ENCODE peak calls at places on chromosomes 6 and 20, in six cellular contexts. H, I, N, O, G and Z are unnamed samples.
A peak's percentile ranks its signal among the peaks of the same experiment; 100 is the strongest.

GRCh38 chr6:112956696-112957525 is 609.8 kb downstream of the RFPL4B start:
- DNase-seq in H (no peak), I (no peak), N (no peak), O (peak; percentile 42), G (no peak), Z (no peak)

GRCh38 chr6:91580635-91581034 is 993.8 kb upstream of the MAP3K7 start:
- DNase-seq in H (no peak), I (no peak), N (no peak), O (no peak), G (no peak), Z (no peak)

GRCh38 chr6:111918825-111919224 is 45.6 kb upstream of the FYN start:
- DNase-seq in H (no peak), I (no peak), N (no peak), O (peak; percentile 48), G (no peak), Z (no peak)

GRCh38 chr6:109056661-109057060 is 38.0 kb downstream of the SESN1 start:
- DNase-seq in H (no peak), I (no peak), N (no peak), O (no peak), G (no peak), Z (no peak)

GRCh38 chr6:30219244-30219643 is 6.0 kb upstream of the TRIM26 start:
- DNase-seq in H (peak; percentile 29), I (no peak), N (no peak), O (no peak), G (no peak), Z (no peak)

GRCh38 chr6:2626381-2626780 is 124.3 kb downstream of the MYLK4 start:
- DNase-seq in H (no peak), I (no peak), N (no peak), O (no peak), G (no peak), Z (no peak)

GRCh38 chr6:111976169-111976568 is 77.7 kb upstream of the CCN6 start:
- DNase-seq in H (no peak), I (no peak), N (no peak), O (no peak), G (no peak), Z (no peak)

GRCh38 chr6:35219683-35220326 is 6.0 kb downstream of the SCUBE3 start:
- DNase-seq in H (no peak), I (no peak), N (no peak), O (no peak), G (no peak), Z (no peak)

DNA sequence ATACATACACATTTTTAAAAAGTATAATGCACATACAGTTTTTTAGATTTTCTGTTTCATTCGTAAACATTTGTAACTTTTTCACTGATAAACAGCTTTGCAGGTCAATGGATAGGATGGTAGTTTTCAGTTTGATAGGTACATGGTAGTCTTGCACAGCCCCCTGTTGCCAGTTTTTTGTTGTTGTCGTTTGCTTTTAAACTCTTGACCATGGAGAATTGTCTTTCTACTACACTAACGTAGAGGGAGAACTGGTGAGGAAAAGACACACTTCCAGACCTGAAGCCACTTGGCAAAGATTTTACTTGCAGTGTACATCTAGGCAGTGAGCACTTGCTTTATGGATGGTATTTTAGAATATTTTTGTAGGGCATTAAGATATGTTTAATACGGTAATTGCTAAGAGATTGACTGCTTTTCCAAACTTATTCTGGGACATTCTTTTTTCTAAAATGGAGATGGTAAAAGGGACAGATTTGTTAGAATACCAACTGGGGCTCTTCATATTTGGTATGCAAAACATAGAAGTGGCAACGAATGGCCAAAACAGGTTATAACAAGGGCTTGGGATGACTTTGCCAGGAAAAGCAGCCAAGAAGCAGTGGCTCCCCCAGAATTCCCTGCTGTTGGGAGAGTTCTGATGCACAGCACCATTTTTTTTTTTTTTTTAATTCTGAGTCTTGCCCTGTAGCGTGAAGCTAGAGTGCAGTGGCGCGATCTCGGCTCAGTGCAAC is 1.5 kb downstream of the PYGB start:
- DNase-seq in H (peak; percentile 48), I (no peak), N (no peak), O (no peak), G (no peak), Z (no peak)
- TF ChIP-seq CTCF in H (no peak), I (no peak), N (no peak), O (no peak), G (no peak), Z (no peak)

GRCh38 chr20:36835453-36836198 is 40.3 kb upstream of the TLDC2 start:
- DNase-seq in H (peak; percentile 100), I (peak; percentile 97), N (peak; percentile 93), O (peak; percentile 76), G (peak; percentile 95), Z (peak; percentile 89)

GRCh38 chr20:36830791-36831691 is 44.9 kb upstream of the TLDC2 start:
- DNase-seq in H (no peak), I (no peak), N (no peak), O (peak; percentile 52), G (no peak), Z (no peak)

GRCh38 chr20:36832791-36833190 is 43.1 kb upstream of the TLDC2 start:
- DNase-seq in H (no peak), I (no peak), N (no peak), O (no peak), G (no peak), Z (no peak)

GRCh38 chr20:36835025-36835424 is 40.9 kb upstream of the TLDC2 start:
- DNase-seq in H (no peak), I (no peak), N (no peak), O (no peak), G (no peak), Z (no peak)

DNA sequence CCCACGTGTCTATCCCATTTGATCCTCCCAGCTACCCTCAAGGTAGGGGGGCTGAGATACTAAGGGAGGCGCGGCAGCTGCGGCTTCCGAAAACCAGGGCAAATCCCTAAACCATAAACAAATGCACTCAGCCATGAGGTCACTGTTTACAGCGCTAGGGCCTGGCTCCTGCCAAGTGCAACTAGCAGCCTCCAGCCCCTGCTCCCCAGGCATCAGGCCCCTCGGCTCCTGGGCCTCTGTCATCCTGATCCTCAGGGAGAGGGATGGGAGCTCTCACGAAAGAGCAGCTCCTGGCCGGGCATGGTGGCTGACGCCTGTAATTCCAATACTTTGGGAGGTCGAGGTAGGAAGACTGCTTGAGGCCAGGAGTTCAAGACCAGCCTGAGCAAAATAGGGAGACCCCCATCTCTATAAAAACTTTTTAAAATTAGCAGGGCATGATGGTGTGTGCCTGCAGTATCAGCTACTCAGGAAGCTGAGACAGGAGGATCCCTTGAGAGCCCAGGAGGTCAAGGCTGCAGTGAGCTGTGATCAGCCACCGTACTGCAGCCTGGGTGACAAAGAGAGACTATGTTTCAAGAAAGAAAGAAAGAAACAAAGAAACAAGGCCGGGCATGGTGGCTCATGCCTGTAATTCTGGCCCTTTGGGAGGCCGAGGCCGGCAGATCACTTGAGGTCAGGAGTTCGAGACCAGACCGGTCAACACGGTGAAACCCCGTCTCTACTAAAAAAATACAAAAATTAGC is 42.5 kb upstream of the TLDC2 start:
- DNase-seq in H (no peak), I (no peak), N (no peak), O (no peak), G (no peak), Z (no peak)
- TF ChIP-seq CTCF in H (no peak), I (no peak), N (no peak), O (no peak), G (no peak), Z (no peak)

GRCh38 chr6:28383235-28384142 is 16.1 kb downstream of the ZSCAN12 start:
- DNase-seq in H (peak; percentile 82), I (peak; percentile 93), N (peak; percentile 81), O (no peak), G (peak; percentile 93), Z (peak; percentile 86)
- TF ChIP-seq CTCF in H (peak; percentile 66), I (peak; percentile 40), N (peak; percentile 75), O (peak; percentile 9), G (peak; percentile 52), Z (peak; percentile 71)

DNA sequence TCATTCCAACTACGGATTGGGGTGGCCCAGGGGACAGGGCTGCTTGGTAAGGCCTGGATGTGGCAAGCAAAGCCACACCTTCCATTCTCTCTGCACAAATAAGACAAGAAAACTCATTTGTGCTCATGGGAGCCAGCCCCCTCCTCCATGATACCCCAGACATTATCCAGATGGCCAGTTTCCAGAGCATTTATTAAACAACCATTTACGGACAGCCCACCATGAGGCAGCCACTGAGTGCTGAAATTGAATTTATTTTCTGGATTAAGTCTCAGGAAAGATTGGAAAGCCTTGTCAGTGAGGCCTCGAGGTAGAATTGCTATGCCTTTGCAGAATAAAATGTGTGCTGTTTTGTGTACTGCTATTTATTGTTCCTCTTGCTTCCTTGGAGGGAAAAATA is 151.1 kb downstream of the UNC5CL start:
- DNase-seq in H (no peak), I (no peak), N (no peak), O (no peak), G (no peak), Z (no peak)
- TF ChIP-seq CTCF in H (no peak), I (no peak), N (no peak), O (no peak), G (no peak), Z (no peak)

GRCh38 chr6:47780510-47781356 is 1.1 kb upstream of the OPN5 start:
- DNase-seq in H (peak; percentile 53), I (no peak), N (no peak), O (peak; percentile 28), G (no peak), Z (no peak)
- TF ChIP-seq CTCF in H (peak; percentile 76), I (peak; percentile 61), N (peak; percentile 80), O (peak; percentile 67), G (peak; percentile 62), Z (no peak)

GRCh38 chr6:143505537-143505936 is 6.0 kb downstream of the FUCA2 start:
- DNase-seq in H (no peak), I (no peak), N (no peak), O (no peak), G (no peak), Z (no peak)

GRCh38 chr6:143505111-143505510 is 6.4 kb downstream of the FUCA2 start:
- DNase-seq in H (no peak), I (no peak), N (no peak), O (no peak), G (no peak), Z (no peak)

GRCh38 chr6:143498428-143498827 is 13.1 kb downstream of the FUCA2 start:
- DNase-seq in H (no peak), I (no peak), N (no peak), O (no peak), G (no peak), Z (no peak)

GRCh38 chr6:143504369-143504768 is 7.2 kb downstream of the FUCA2 start:
- DNase-seq in H (no peak), I (no peak), N (no peak), O (no peak), G (no peak), Z (no peak)

DNA sequence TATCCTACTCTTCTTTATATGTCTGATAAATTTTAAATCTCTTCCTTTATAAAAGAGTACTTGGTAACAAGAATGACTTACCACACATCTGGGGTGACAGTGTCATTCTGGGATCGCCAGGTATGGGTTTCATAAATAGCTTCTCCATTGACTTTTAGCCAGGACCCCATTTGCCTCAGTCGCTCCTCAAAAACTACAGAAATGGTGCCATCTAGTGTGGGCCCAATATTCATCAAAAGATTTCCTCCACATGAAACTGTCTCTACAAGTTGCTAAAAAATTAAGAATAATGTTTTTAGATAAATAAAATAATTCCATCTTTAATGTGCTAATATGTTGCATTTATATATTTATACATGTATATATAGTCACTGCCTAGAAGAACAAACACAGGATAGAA is 9.7 kb downstream of the FUCA2 start:
- DNase-seq in H (no peak), I (no peak), N (no peak), O (no peak), G (no peak), Z (no peak)
- TF ChIP-seq CTCF in H (no peak), I (no peak), N (peak; percentile 27), O (peak; percentile 11), G (no peak), Z (no peak)

DNA sequence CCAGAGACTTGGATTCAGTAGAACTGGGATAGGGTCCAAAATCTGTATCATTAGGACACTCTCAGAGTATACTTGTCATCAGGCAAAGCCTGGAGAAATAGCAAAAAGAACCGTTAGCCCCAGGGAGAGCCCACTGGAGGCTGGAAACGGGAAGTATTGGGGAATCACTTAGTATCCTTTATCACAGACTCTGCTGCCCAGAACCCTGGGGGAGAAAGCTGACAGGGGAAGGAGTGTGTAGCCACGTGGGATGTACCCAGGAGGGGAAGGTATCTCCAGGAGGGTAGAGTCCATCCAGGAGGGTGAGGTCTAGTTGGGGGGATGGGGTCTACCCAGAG is 107.2 kb downstream of the LY86 start:
- DNase-seq in H (no peak), I (no peak), N (no peak), O (no peak), G (no peak), Z (no peak)
- TF ChIP-seq CTCF in H (no peak), I (no peak), N (no peak), O (no peak), G (no peak), Z (no peak)